ENCODE peak calls at places on chromosomes 11 and 22, in five cellular contexts. U is GM23248, J is fibroblast of lung, W is HepG2, V is DND-41. G is an unnamed sample.

GRCh38 chr22:38429460-38430128 is 25.4 kb downstream of the KCNJ4 start:
- DNase-seq in U (no peak), J (no peak), W (no peak), V (no peak), G (no peak)

GRCh38 chr11:128587415-128587814 is at the start of gene ETS1:
- DNase-seq in U (no peak), J (no peak), W (no peak), V (no peak), G (no peak)

GRCh38 chr22:36783743-36784142 is 7.8 kb upstream of the IFT27 start:
- DNase-seq in U (no peak), J (no peak), W (no peak), V (no peak), G (no peak)

GRCh38 chr11:118290923-118291322 is 13.6 kb upstream of the CD3E start:
- DNase-seq in U (peak; percentile 31), J (no peak), W (peak; percentile 74), V (no peak), G (peak; percentile 16)

GRCh38 chr22:44870021-44870420 is 117.6 kb downstream of the ARHGAP8 start:
- DNase-seq in U (peak; percentile 52), J (peak; percentile 64), W (no peak), V (peak; percentile 65), G (no peak)

GRCh38 chr11:69308936-69309799 is 15.2 kb downstream of the MYEOV start:
- DNase-seq in U (no peak), J (no peak), W (no peak), V (no peak), G (no peak)

GRCh38 chr11:63937713-63938480 is 905 bp upstream of the NAA40 start:
- DNase-seq in U (no peak), J (no peak), W (no peak), V (no peak), G (no peak)

GRCh38 chr22:41915035-41915782 is at the start of gene SHISA8:
- DNase-seq in U (peak; percentile 71), J (peak; percentile 39), W (no peak), V (no peak), G (no peak)

GRCh38 chr11:33724644-33725035 is 11.6 kb downstream of the CD59 start:
- DNase-seq in U (peak; percentile 62), J (peak; percentile 52), W (no peak), V (no peak), G (no peak)

GRCh38 chr11:95684701-95685100 is 104.9 kb downstream of the FAM76B start:
- DNase-seq in U (no peak), J (no peak), W (no peak), V (no peak), G (no peak)

GRCh38 chr11:12556788-12557384 is 117.3 kb upstream of the TEAD1 start:
- DNase-seq in U (peak; percentile 94), J (peak; percentile 98), W (peak; percentile 39), V (no peak), G (peak; percentile 72)

GRCh38 chr11:96136623-96137313 is 206.2 kb downstream of the MAML2 start:
- DNase-seq in U (peak; percentile 39), J (no peak), W (no peak), V (no peak), G (no peak)

GRCh38 chr11:60378359-60378758 is at the start of gene MS4A7:
- DNase-seq in U (no peak), J (no peak), W (no peak), V (peak; percentile 16), G (no peak)

GRCh38 chr11:33598426-33599069 is 102.1 kb downstream of the C11orf91 start:
- DNase-seq in U (no peak), J (no peak), W (no peak), V (no peak), G (no peak)

GRCh38 chr11:115819014-115819413 is 314.8 kb upstream of the CADM1 start:
- DNase-seq in U (no peak), J (peak; percentile 19), W (no peak), V (no peak), G (no peak)

GRCh38 chr11:118789501-118790356 is 1.2 kb downstream of the DDX6 start:
- DNase-seq in U (peak; percentile 60), J (peak; percentile 25), W (no peak), V (peak; percentile 21), G (no peak)

GRCh38 chr11:69912161-69912910 is 93.1 kb upstream of the FGF3 start:
- DNase-seq in U (no peak), J (no peak), W (no peak), V (no peak), G (no peak)

GRCh38 chr11:114163830-114164401 is 104.4 kb downstream of the ZBTB16 start:
- DNase-seq in U (no peak), J (no peak), W (no peak), V (no peak), G (no peak)

GRCh38 chr22:45280995-45281394 is 3.8 kb upstream of the UPK3A start:
- DNase-seq in U (no peak), J (no peak), W (no peak), V (no peak), G (no peak)

GRCh38 chr11:65115361-65116082 is 2.0 kb downstream of the ZNHIT2 start:
- DNase-seq in U (no peak), J (no peak), W (no peak), V (no peak), G (no peak)

GRCh38 chr11:10885703-10886363 is 28.0 kb upstream of the ZBED5 start:
- DNase-seq in U (peak; percentile 20), J (peak; percentile 52), W (no peak), V (no peak), G (no peak)

GRCh38 chr11:14638561-14638960 is 5.0 kb upstream of the PDE3B start:
- DNase-seq in U (no peak), J (peak; percentile 10), W (no peak), V (peak; percentile 80), G (no peak)

GRCh38 chr11:121153472-121153871 is 52.4 kb downstream of the TECTA start:
- DNase-seq in U (no peak), J (no peak), W (no peak), V (no peak), G (no peak)

GRCh38 chr11:19803506-19803998 is 90.9 kb downstream of the NAV2 start:
- DNase-seq in U (no peak), J (no peak), W (no peak), V (no peak), G (no peak)

GRCh38 chr11:60750911-60751310 is 5.8 kb upstream of the MS4A15 start:
- DNase-seq in U (no peak), J (no peak), W (no peak), V (no peak), G (no peak)

GRCh38 chr11:117391181-117391580 is 63.5 kb downstream of the CEP164 start:
- DNase-seq in U (no peak), J (no peak), W (no peak), V (no peak), G (no peak)

GRCh38 chr11:86220654-86221053 is 23.9 kb upstream of the EED start:
- DNase-seq in U (no peak), J (no peak), W (no peak), V (no peak), G (no peak)

GRCh38 chr11:110564676-110565343 is 135.1 kb downstream of the FDX1 start:
- DNase-seq in U (no peak), J (no peak), W (no peak), V (no peak), G (peak; percentile 80)
- H3K9ac ChIP-seq in U (no peak overlapping the region), J (no peak overlapping the region), W (no peak overlapping the region), V (no peak overlapping the region), G (no peak overlapping the region)

GRCh38 chr11:125253795-125254525 is 89.4 kb downstream of the PKNOX2 start:
- DNase-seq in U (no peak), J (no peak), W (no peak), V (no peak), G (no peak)
- H3K4me3 ChIP-seq in U (no peak overlapping the region), J (no peak overlapping the region), W (no peak overlapping the region), V (no peak overlapping the region), G (no peak overlapping the region)

DNA sequence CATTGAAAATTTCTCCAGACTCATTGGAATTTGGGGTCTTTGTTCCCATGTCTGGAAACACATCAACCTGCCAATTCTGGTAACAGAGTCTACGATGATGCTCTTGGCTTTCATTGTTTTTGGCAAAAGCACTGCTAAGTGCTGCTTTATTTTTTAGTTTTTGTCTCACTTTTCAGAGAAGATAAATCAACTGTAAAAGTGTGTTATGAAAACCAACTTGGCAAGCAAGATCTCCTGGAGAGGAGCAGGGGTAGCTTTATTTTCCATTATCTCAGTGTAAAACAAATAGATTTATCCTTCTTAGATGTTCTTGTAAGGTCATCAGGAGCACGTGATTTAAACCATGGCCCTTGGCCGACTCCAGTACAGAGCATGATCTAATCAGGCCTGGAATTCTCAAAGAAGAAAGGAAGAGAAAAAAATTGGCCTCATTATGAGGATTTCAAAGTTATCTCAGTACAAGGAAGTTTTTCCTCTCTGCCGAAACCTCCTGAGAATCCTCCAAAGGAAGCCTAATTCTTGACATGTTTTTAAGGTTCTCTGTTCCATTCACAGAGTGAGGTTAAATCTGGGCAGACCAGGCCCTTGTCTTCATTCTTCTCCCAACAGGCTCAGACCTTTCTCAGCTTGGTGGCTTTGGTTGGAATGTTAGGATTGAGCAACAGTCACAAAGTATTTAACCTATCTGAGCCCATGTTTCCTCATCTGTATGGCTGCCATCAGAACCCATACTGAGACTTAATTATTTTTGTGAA is 16.4 kb upstream of the PAMR1 start:
- DNase-seq in U (peak; percentile 90), J (peak; percentile 97), W (no peak), V (no peak), G (no peak)
- H3K9ac ChIP-seq in U (peak overlapping the region; percentile 41), J (no peak overlapping the region), W (no peak overlapping the region), V (no peak overlapping the region), G (no peak overlapping the region)

GRCh38 chr22:35367331-35367886 is 13.5 kb upstream of the HMOX1 start:
- DNase-seq in U (no peak), J (no peak), W (no peak), V (no peak), G (no peak)
- H3K4me3 ChIP-seq in U (no peak overlapping the region), J (no peak overlapping the region), W (no peak overlapping the region), V (no peak overlapping the region), G (no peak overlapping the region)

GRCh38 chr11:37574361-37574760 is 976.3 kb upstream of the RAG2 start:
- DNase-seq in U (no peak), J (peak; percentile 79), W (no peak), V (no peak), G (no peak)
- H3K9ac ChIP-seq in U (no peak overlapping the region), J (no peak overlapping the region), W (no peak overlapping the region), V (no peak overlapping the region), G (no peak overlapping the region)